ENCODE peak calls at places on chromosomes 13 and 19, in eight cellular contexts. J, Q, M, G, X, I, H and W are unnamed samples.
A peak's percentile ranks its signal among the peaks of the same experiment; 100 is the strongest.

GRCh38 chr19:23522431-23522830 is 127.2 kb upstream of the ZNF91 start:
- DNase-seq in Q (no peak), G (no peak), X (no peak), J (no peak), I (no peak), H (no peak), M (no peak), W (no peak)

GRCh38 chr19:17865364-17866311 is 5.9 kb downstream of the RPL18A start:
- DNase-seq in J (peak; percentile 78), M (no peak), H (no peak), G (peak; percentile 27), Q (no peak), X (no peak), I (no peak), W (no peak)

GRCh38 chr13:102700088-102701031 is 5.5 kb upstream of the METTL21C start:
- DNase-seq in H (no peak), Q (no peak), M (no peak), G (no peak), I (no peak), X (no peak), J (no peak), W (no peak)

GRCh38 chr19:44847144-44848035 is 1.3 kb downstream of the NECTIN2 start:
- DNase-seq in X (peak; percentile 14), J (peak; percentile 92), I (peak; percentile 80), Q (peak; percentile 20), M (peak; percentile 74), H (peak; percentile 80), G (peak; percentile 27), W (peak; percentile 44)

GRCh38 chr13:95833713-95834112 is 156.8 kb downstream of the DNAJC3 start:
- DNase-seq in X (no peak), G (peak; percentile 59), I (no peak), M (no peak), H (no peak), J (no peak), Q (no peak), W (no peak)

GRCh38 chr19:27793644-27794443 is 1419.1 kb downstream of the UQCRFS1 start:
- DNase-seq in Q (peak; percentile 77), J (peak; percentile 92), H (peak; percentile 96), I (peak; percentile 97), X (peak; percentile 92), G (peak; percentile 96), M (peak; percentile 91), W (peak; percentile 93)

GRCh38 chr19:4373601-4374441 is 26.5 kb downstream of the SH3GL1 start:
- DNase-seq in H (peak; percentile 70), G (peak; percentile 50), X (no peak), M (peak; percentile 65), Q (no peak), I (peak; percentile 71), J (no peak), W (peak; percentile 19)

GRCh38 chr13:73521291-73521626 is 462.5 kb downstream of the KLF5 start:
- DNase-seq in M (no peak), I (no peak), H (no peak), G (no peak), X (no peak), Q (no peak), J (no peak), W (no peak)

GRCh38 chr19:14322889-14323463 is 58.3 kb upstream of the ADGRE5 start:
- DNase-seq in X (no peak), M (no peak), G (no peak), I (no peak), J (no peak), H (no peak), Q (no peak), W (no peak)

GRCh38 chr19:14320253-14320652 is 61.0 kb upstream of the ADGRE5 start:
- DNase-seq in H (no peak), G (no peak), I (no peak), J (no peak), Q (no peak), M (no peak), X (no peak), W (no peak)

GRCh38 chr19:14315433-14315832 is 65.8 kb upstream of the ADGRE5 start:
- DNase-seq in Q (no peak), H (no peak), J (no peak), M (no peak), X (no peak), I (no peak), G (no peak), W (no peak)

GRCh38 chr19:14317157-14317556 is 64.1 kb upstream of the ADGRE5 start:
- DNase-seq in X (no peak), G (no peak), H (no peak), J (no peak), Q (no peak), M (no peak), I (no peak), W (no peak)

GRCh38 chr19:14318873-14319272 is 62.4 kb upstream of the ADGRE5 start:
- DNase-seq in X (peak; percentile 78), J (no peak), G (no peak), M (peak; percentile 19), H (no peak), I (no peak), Q (peak; percentile 16), W (no peak)
- TF ChIP-seq CTCF in X (peak; percentile 63), J (no peak), G (peak; percentile 42), M (peak; percentile 33), H (no peak), I (peak; percentile 27), Q (no peak), W (peak; percentile 40)

GRCh38 chr19:34838248-34838647 is 65.2 kb upstream of the ZNF599 start:
- DNase-seq in J (peak; percentile 17), Q (no peak), H (no peak), G (peak; percentile 14), I (no peak), X (no peak), M (no peak), W (no peak)

GRCh38 chr19:34835952-34836351 is 62.9 kb upstream of the ZNF599 start:
- DNase-seq in J (no peak), I (no peak), G (no peak), H (no peak), X (no peak), M (no peak), Q (no peak), W (no peak)

GRCh38 chr19:34841780-34842179 is 68.8 kb upstream of the ZNF599 start:
- DNase-seq in G (no peak), X (no peak), Q (no peak), I (no peak), J (no peak), M (no peak), H (no peak), W (no peak)

GRCh38 chr19:34837262-34837661 is 64.2 kb upstream of the ZNF599 start:
- DNase-seq in H (no peak), X (no peak), J (peak; percentile 25), G (no peak), M (peak; percentile 59), I (peak; percentile 81), Q (no peak), W (no peak)

DNA sequence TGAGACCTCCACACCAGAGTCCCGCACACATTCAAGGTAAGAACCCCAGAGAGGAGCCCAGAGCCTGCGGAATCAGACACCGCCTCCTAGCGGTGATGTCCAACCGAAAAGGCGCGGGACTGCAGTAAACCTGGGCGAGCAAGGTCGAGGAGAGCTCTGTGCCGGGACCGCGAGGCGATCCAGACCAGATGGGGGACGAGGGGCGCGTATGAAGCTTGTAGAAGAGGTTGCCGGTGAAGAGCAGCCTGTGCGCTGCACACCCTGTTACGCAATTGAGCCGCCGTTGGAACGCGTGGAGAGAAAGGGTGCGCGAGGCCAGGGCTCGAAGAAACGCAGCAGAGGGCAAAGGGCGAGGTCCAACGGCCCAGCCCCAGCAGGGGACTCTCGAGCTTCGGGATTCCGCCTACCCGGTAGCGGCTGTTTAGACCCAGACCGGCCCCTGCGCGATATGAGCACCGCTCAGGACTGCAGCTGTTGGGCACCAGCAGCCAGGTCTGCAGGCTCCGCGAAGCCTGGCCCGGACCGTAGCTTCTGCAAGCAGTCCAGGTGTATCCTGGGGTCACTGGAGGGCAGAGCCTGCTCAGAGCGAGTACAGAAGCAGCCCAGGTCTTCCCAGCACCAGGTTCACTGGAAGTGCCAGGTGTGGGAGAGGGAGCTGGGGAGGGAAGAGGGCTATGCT is 65.9 kb upstream of the ZNF599 start:
- DNase-seq in Q (peak; percentile 28), I (no peak), J (peak; percentile 25), H (no peak), G (peak; percentile 5), M (peak; percentile 33), X (no peak), W (no peak)
- TF ChIP-seq CTCF in Q (peak; percentile 60), I (peak; percentile 32), J (no peak), H (no peak), G (peak; percentile 33), M (peak; percentile 36), X (no peak), W (peak; percentile 72)

DNA sequence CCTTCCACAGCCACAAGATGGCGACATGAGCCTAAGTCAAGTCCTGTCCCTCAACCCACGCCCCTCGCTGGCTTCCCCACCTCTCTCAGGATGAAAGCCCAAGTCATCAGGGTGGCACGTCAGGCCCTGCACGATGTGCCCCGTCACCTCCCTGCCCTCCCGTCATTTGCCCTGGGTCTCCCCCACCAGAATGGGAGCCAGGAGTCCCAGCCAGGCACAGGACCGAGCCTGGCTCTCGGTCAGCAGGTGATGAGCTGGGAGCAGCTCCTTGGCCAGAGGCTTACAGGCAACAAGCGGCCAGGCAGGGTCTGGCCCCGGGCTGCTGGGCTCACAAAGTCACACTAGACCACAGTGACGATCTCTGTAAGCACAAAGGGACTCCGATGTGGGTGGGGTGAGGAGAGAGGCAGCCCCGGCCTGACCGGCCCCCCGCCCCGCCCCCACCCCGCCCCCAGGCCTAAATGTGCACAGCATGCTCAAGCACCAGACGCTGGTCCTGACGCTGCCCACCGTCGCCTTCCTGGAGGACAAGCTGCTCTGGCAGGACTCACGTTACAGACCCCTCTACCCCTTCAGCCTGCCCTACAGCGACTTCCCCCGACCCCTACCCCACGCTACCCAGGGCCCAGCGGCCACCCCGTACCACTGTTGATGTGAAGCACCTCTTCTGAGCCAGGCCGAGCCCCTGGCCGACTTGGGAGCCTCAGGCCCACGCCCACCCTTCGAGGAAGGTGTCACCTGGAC is 7.3 kb downstream of the MRPL4 start:
- DNase-seq in G (peak; percentile 89), H (peak; percentile 85), M (peak; percentile 79), Q (peak; percentile 94), J (peak; percentile 96), I (peak; percentile 88), X (peak; percentile 81), W (peak; percentile 78)
- TF ChIP-seq CTCF in G (peak; percentile 71), H (peak; percentile 69), M (peak; percentile 76), Q (peak; percentile 77), J (peak; percentile 69), I (peak; percentile 75), X (peak; percentile 75), W (peak; percentile 86)

GRCh38 chr13:45391926-45392325 is 26.2 kb downstream of the SLC25A30 start:
- DNase-seq in X (no peak), H (no peak), J (no peak), G (no peak), Q (no peak), I (no peak), M (no peak), W (no peak)

GRCh38 chr13:45398862-45399261 is 19.3 kb downstream of the SLC25A30 start:
- DNase-seq in Q (no peak), H (no peak), M (no peak), X (no peak), G (no peak), I (no peak), J (no peak), W (no peak)

GRCh38 chr13:45392811-45393210 is 25.4 kb downstream of the SLC25A30 start:
- DNase-seq in H (no peak), M (no peak), X (no peak), G (no peak), J (no peak), Q (no peak), I (no peak), W (no peak)

GRCh38 chr13:45396548-45397095 is 21.6 kb downstream of the SLC25A30 start:
- DNase-seq in M (no peak), H (no peak), I (no peak), X (no peak), G (no peak), Q (no peak), J (peak; percentile 57), W (no peak)

DNA sequence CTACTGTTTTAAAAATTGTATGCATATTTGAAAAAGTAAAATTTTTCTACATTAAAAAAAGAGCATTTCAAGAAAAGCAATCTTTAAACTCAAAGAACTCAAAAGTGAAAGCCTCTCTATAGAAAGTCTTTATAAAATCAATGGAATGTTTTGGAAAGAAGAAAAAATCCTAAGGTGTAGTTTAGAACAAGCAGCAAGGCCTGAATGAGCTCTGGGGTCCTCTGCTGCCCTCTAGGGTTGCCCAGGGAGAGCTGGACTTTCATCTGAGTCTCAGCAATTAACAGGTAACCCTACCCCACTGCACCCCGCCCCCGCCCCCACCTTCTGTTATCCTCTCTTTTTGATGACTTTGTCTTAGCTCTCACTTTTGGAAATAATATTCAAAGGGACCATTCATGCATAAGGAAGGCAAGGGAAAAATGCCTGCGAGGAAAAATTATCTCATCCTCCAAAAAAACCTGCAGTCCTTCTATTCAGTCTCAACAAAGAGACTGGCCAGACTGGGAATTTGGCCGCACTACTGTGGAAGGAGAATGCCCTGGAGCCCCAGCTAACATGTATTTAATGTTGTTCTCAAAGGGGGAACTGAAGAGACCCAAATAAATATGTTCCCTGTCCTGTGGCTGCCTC is 24.1 kb downstream of the SLC25A30 start:
- DNase-seq in G (peak; percentile 63), M (no peak), I (no peak), H (no peak), X (peak; percentile 59), Q (no peak), J (peak; percentile 48), W (peak; percentile 25)
- TF ChIP-seq CTCF in G (peak; percentile 79), M (peak; percentile 64), I (peak; percentile 69), H (peak; percentile 60), X (peak; percentile 56), Q (peak; percentile 77), J (peak; percentile 60), W (peak; percentile 76)